ENCODE peak calls at places on chromosomes 11 and 22, in six cellular contexts. V, E, T, B, F and M are unnamed samples.
A peak's percentile ranks its signal among the peaks of the same experiment; 100 is the strongest.

GRCh38 chr11:61021661-61022212 is 50.3 kb downstream of the CD6 start:
- DNase-seq in V (peak; percentile 77), E (peak; percentile 74), T (no peak), B (peak; percentile 46), F (peak; percentile 85), M (no peak)

GRCh38 chr22:44088976-44089570 is 65.0 kb downstream of the PARVB start:
- DNase-seq in V (no peak), E (no peak), T (peak; percentile 42), B (peak; percentile 62), F (no peak), M (no peak)

GRCh38 chr22:49954991-49955580 is 5.5 kb upstream of the PIM3 start:
- DNase-seq in V (no peak), E (no peak), T (no peak), B (no peak), F (no peak), M (no peak)

GRCh38 chr11:91972665-91973266 is 251.9 kb upstream of the FAT3 start:
- DNase-seq in V (no peak), E (no peak), T (no peak), B (no peak), F (no peak), M (no peak)

GRCh38 chr11:65856689-65857499 is 1.1 kb downstream of the CFL1 start:
- DNase-seq in V (peak; percentile 68), E (peak; percentile 81), T (no peak), B (peak; percentile 72), F (peak; percentile 76), M (peak; percentile 49)

GRCh38 chr11:67640021-67640757 is 626 bp upstream of the TBX10 start:
- DNase-seq in V (peak; percentile 33), E (peak; percentile 61), T (peak; percentile 24), B (peak; percentile 66), F (peak; percentile 33), M (peak; percentile 35)

GRCh38 chr22:38850941-38851849 is 7.4 kb upstream of the NPTXR start:
- DNase-seq in V (no peak), E (no peak), T (peak; percentile 73), B (peak; percentile 70), F (no peak), M (no peak)

GRCh38 chr11:34953955-34954354 is 37.5 kb downstream of the PDHX start:
- DNase-seq in V (no peak), E (no peak), T (no peak), B (no peak), F (no peak), M (no peak)

GRCh38 chr11:116394022-116394421 is 378.8 kb downstream of the BUD13 start:
- DNase-seq in V (no peak), E (no peak), T (no peak), B (no peak), F (no peak), M (no peak)

GRCh38 chr22:44147821-44148574 is 32.7 kb upstream of the PARVG start:
- DNase-seq in V (no peak), E (no peak), T (no peak), B (no peak), F (no peak), M (no peak)

GRCh38 chr22:27718186-27719032 is 83.1 kb downstream of the MN1 start:
- DNase-seq in V (no peak), E (no peak), T (peak; percentile 93), B (peak; percentile 91), F (no peak), M (no peak)

GRCh38 chr11:74909812-74910211 is 39.1 kb downstream of the XRRA1 start:
- DNase-seq in V (no peak), E (no peak), T (no peak), B (no peak), F (no peak), M (no peak)

GRCh38 chr11:77198440-77198849 is 70.4 kb downstream of the MYO7A start:
- DNase-seq in V (no peak), E (no peak), T (no peak), B (peak; percentile 12), F (no peak), M (no peak)

GRCh38 chr11:56331861-56332491 is 13.9 kb upstream of the OR8K1 start:
- DNase-seq in V (no peak), E (no peak), T (no peak), B (no peak), F (no peak), M (no peak)

GRCh38 chr22:35910013-35910860 is 118.4 kb downstream of the RBFOX2 start:
- DNase-seq in V (no peak), E (no peak), T (no peak), B (no peak), F (no peak), M (no peak)

GRCh38 chr11:80702264-80702663 is 1261.4 kb upstream of the TENM4 start:
- DNase-seq in V (no peak), E (no peak), T (no peak), B (peak; percentile 27), F (no peak), M (no peak)

GRCh38 chr11:3939651-3940190 is 84.3 kb downstream of the STIM1 start:
- DNase-seq in V (no peak), E (no peak), T (peak; percentile 44), B (no peak), F (no peak), M (no peak)

GRCh38 chr22:31210830-31211503 is 1.1 kb upstream of the LIMK2 start:
- DNase-seq in V (no peak), E (no peak), T (no peak), B (no peak), F (no peak), M (no peak)

GRCh38 chr22:31857247-31857646 is 87.1 kb upstream of the YWHAH start:
- DNase-seq in V (no peak), E (no peak), T (no peak), B (no peak), F (no peak), M (no peak)

GRCh38 chr22:40684728-40685127 is 5.4 kb downstream of the MCHR1 start:
- DNase-seq in V (no peak), E (no peak), T (no peak), B (no peak), F (no peak), M (no peak)